ENCODE peak calls at places on chromosomes 13 and 19, in six cellular contexts. Q, U, D, P, W and Z are unnamed samples.

GRCh38 chr13:41428155-41428554 is 29.2 kb upstream of the RGCC start:
- DNase-seq in Q (no peak), U (no peak), D (no peak), P (no peak), W (no peak), Z (no peak)

GRCh38 chr19:3880471-3881271 is at the start of gene ATCAY:
- DNase-seq in Q (no peak), U (no peak), D (no peak), P (no peak), W (peak), Z (no peak)

GRCh38 chr19:35248310-35249145 is at the start of gene LSR:
- DNase-seq in Q (peak), U (no peak), D (no peak), P (peak), W (peak), Z (no peak)

GRCh38 chr13:48504606-48505369 is 28.1 kb downstream of the RCBTB2 start:
- DNase-seq in Q (peak), U (no peak), D (no peak), P (no peak), W (no peak), Z (no peak)

GRCh38 chr19:18418034-18418724 is 1.0 kb upstream of the SSBP4 start:
- DNase-seq in Q (no peak), U (no peak), D (no peak), P (no peak), W (no peak), Z (peak)

GRCh38 chr13:24842533-24843278 is 78.7 kb downstream of the RNF17 start:
- DNase-seq in Q (peak), U (no peak), D (no peak), P (no peak), W (no peak), Z (no peak)

GRCh38 chr13:45352031-45352430 is 11.0 kb upstream of the TPT1 start:
- DNase-seq in Q (peak), U (no peak), D (no peak), P (no peak), W (no peak), Z (no peak)

GRCh38 chr13:112187527-112188297 is 120.8 kb downstream of the SOX1 start:
- DNase-seq in Q (no peak), U (no peak), D (no peak), P (no peak), W (no peak), Z (peak)

GRCh38 chr13:114319441-114319871 is 5.2 kb downstream of the CHAMP1 start:
- DNase-seq in Q (no peak), U (no peak), D (peak), P (no peak), W (no peak), Z (no peak)